ENCODE peak calls at places on chromosomes 12 and 14, in ten cellular contexts. O is KBM-7, L is upper lobe of left lung, T is astrocyte of the cerebellum, X is transverse colon, G is putamen, E is fibroblast of pulmonary artery, D is left lobe of liver, F is thyroid gland, Z is hypothalamus. C is an unnamed sample.

GRCh38 chr14:32711103-32711680 is 227.5 kb upstream of the NPAS3 start:
- DNase-seq in O (peak; percentile 51), L (no peak), T (peak; percentile 42), X (no peak), G (no peak), E (peak; percentile 72), D (no peak), F (peak; percentile 23), Z (no peak), C (peak; percentile 81)

GRCh38 chr12:16150290-16150689 is 127.2 kb downstream of the SLC15A5 start:
- DNase-seq in O (no peak), L (no peak), T (no peak), X (no peak), G (no peak), E (no peak), D (no peak), F (no peak), Z (no peak), C (no peak)

GRCh38 chr14:69076341-69076740 is 76.6 kb downstream of the DCAF5 start:
- DNase-seq in O (no peak), L (no peak), T (no peak), X (no peak), G (no peak), E (no peak), D (no peak), F (no peak), Z (no peak), C (no peak)

GRCh38 chr14:105499256-105500035 is 8.4 kb downstream of the TEDC1 start:
- DNase-seq in O (no peak), L (peak; percentile 77), T (no peak), X (no peak), G (peak; percentile 97), E (no peak), D (no peak), F (no peak), Z (peak; percentile 94), C (peak; percentile 96)

GRCh38 chr12:129887047-129887568 is 16.7 kb downstream of the TMEM132D start:
- DNase-seq in O (no peak), L (no peak), T (peak; percentile 33), X (no peak), G (no peak), E (no peak), D (no peak), F (peak; percentile 5), Z (no peak), C (peak; percentile 12)

GRCh38 chr14:68562911-68563255 is 230.0 kb downstream of the ZFP36L1 start:
- DNase-seq in O (no peak), L (no peak), T (no peak), X (no peak), G (no peak), E (no peak), D (peak; percentile 84), F (no peak), Z (no peak), C (no peak)

GRCh38 chr12:94761559-94761958 is 111.2 kb upstream of the TMCC3 start:
- DNase-seq in O (no peak), L (no peak), T (peak; percentile 65), X (no peak), G (no peak), E (peak; percentile 94), D (no peak), F (no peak), Z (no peak), C (no peak)

GRCh38 chr12:52146822-52147366 is 44.9 kb downstream of the KRT80 start:
- DNase-seq in O (no peak), L (no peak), T (no peak), X (no peak), G (no peak), E (no peak), D (no peak), F (no peak), Z (no peak), C (no peak)

GRCh38 chr12:92908108-92908507 is 21.0 kb downstream of the EEA1 start:
- DNase-seq in O (peak; percentile 56), L (no peak), T (no peak), X (no peak), G (no peak), E (no peak), D (no peak), F (no peak), Z (no peak), C (no peak)

GRCh38 chr14:104604461-104605449 is at the start of gene TMEM179:
- DNase-seq in O (peak; percentile 14), L (peak; percentile 87), T (no peak), X (no peak), G (no peak), E (peak; percentile 10), D (no peak), F (peak; percentile 9), Z (peak; percentile 37), C (no peak)

C was measured in Ammon's horn.